ENCODE peak calls at places on chromosomes 1 and 21, in four cellular contexts. X is CD4-positive, CD25-positive, alpha-beta regulatory T cell; R is IMR-90; H is fibroblast of lung. B is an unnamed sample.

GRCh38 chr1:77614037-77614436 is 68.4 kb downstream of the ZZZ3 start:
- DNase-seq in R (no peak), X (no peak), H (no peak), B (no peak)

GRCh38 chr21:42942244-42942643 is 16.8 kb upstream of the ERVH48-1 start:
- DNase-seq in R (no peak), H (no peak), X (no peak), B (no peak)

GRCh38 chr21:45469273-45470086 is 64.5 kb downstream of the COL18A1 start:
- DNase-seq in H (peak), X (no peak), R (no peak), B (peak)

GRCh38 chr1:176843352-176844297 is 320.9 kb downstream of the ASTN1 start:
- DNase-seq in X (peak), R (peak), H (peak), B (no peak)

GRCh38 chr1:12580054-12580887 is 37.7 kb downstream of the DHRS3 start:
- DNase-seq in R (peak), X (no peak), H (peak), B (no peak)

GRCh38 chr1:77412069-77412793 is 130.4 kb downstream of the AK5 start:
- DNase-seq in R (peak), X (no peak), H (peak), B (no peak)

GRCh38 chr1:192580351-192580962 is 4.9 kb downstream of the RGS1 start:
- DNase-seq in X (peak), R (peak), H (peak), B (no peak)

GRCh38 chr1:22328331-22329170 is 123.1 kb upstream of the ZBTB40 start:
- DNase-seq in X (no peak), H (no peak), R (no peak), B (no peak)

GRCh38 chr1:69263982-69264381 is 303.7 kb upstream of the LRRC7 start:
- DNase-seq in R (no peak), X (no peak), H (peak), B (no peak)

GRCh38 chr21:33109574-33110339 is 39.8 kb downstream of the OLIG1 start:
- DNase-seq in R (no peak), X (no peak), H (no peak), B (no peak)

DNA sequence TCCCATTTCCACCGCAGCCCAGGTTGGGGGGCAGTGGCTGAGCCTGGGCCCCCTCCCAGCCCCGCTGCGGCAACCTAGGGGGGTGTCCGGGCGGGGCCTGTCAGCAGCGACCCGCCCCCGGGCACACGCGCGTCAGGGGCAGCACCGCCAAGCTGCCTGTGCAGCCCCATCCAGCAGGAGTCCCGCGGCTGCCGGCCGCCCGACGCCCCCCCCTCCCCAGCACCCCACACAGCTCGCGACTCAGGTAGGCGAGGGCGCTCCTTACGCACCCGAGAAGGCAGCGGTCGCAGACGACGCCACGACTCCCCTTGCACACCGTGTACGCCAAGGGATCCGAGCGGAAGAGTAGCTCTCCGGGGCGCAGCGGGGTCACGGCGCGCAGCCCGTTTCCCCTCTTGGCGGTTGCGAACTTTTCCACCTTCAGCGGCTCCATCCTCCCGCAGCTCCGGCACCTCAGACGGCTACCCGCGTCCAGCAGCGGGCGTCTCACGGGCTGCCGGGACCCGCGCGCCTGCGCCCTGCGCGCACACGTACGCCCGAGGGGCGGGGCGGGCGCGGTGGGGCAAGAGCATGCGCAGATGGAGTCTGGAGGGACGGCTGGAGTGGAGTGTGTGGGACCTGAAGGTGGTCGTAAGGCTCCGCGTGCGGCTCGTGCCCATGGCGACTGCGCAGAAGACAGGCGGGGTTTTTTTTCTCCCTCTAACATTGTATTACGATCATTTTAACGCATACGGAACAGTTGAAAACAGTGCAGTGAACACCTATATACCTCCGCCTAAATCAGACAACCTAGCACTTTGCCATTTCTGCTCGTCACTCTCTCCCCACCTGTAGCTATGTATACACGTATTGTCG is at the start of gene SMYD3:
- DNase-seq in X (peak), H (peak), R (peak), B (no peak)
- H3K27ac ChIP-seq in X (peak), H (peak), R (peak), B (no peak)

GRCh38 chr21:20292280-20292679 is 705.9 kb upstream of the NCAM2 start:
- DNase-seq in H (no peak), X (no peak), R (no peak), B (no peak)
- H3K27ac ChIP-seq in H (no peak), X (no peak), R (no peak), B (no peak)

GRCh38 chr1:201026234-201026633 is 2.7 kb upstream of the KIF21B start:
- DNase-seq in X (no peak), H (no peak), R (peak), B (no peak)
- H3K27ac ChIP-seq in X (no peak), H (no peak), R (no peak), B (peak)

DNA sequence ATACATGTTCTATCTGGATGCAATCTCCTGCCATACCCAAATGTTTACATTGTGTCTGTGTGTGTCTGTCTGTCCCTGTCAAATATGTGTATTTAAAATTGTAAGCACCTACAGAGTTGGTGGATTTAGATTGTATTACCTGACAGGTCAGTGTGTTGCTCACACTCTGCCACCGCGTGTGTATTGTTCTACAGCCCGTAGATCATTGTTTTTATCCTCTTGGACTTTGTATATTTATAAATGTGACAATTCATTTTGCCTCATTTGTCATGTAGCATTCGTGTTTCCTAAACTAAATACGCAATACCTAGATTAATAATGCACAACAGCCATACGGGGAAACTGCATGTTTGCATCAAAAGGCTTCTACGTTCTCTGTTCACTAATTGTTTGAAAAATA is 634 bp downstream of the ALG14 start:
- DNase-seq in R (no peak), H (no peak), X (no peak), B (no peak)
- H3K27ac ChIP-seq in R (peak), H (peak), X (peak), B (peak)

GRCh38 chr1:211734791-211735190 is 59.4 kb upstream of the NEK2 start:
- DNase-seq in H (no peak), X (no peak), R (no peak), B (no peak)
- H3K27ac ChIP-seq in H (no peak), X (no peak), R (no peak), B (peak)

GRCh38 chr1:94616503-94616902 is 74.9 kb upstream of the F3 start:
- DNase-seq in R (no peak), H (no peak), X (no peak), B (no peak)
- H3K27ac ChIP-seq in R (no peak), H (no peak), X (no peak), B (no peak)

GRCh38 chr1:209356909-209357498 is 226.5 kb upstream of the CAMK1G start:
- DNase-seq in X (no peak), R (no peak), H (no peak), B (no peak)

GRCh38 chr1:209355415-209355814 is 228.1 kb upstream of the CAMK1G start:
- DNase-seq in R (no peak), X (no peak), H (no peak), B (no peak)

GRCh38 chr1:209353097-209353496 is 230.4 kb upstream of the CAMK1G start:
- DNase-seq in R (no peak), X (no peak), H (no peak), B (no peak)

GRCh38 chr1:209354840-209355165 is 228.7 kb upstream of the CAMK1G start:
- DNase-seq in R (no peak), H (no peak), X (no peak), B (no peak)

DNA sequence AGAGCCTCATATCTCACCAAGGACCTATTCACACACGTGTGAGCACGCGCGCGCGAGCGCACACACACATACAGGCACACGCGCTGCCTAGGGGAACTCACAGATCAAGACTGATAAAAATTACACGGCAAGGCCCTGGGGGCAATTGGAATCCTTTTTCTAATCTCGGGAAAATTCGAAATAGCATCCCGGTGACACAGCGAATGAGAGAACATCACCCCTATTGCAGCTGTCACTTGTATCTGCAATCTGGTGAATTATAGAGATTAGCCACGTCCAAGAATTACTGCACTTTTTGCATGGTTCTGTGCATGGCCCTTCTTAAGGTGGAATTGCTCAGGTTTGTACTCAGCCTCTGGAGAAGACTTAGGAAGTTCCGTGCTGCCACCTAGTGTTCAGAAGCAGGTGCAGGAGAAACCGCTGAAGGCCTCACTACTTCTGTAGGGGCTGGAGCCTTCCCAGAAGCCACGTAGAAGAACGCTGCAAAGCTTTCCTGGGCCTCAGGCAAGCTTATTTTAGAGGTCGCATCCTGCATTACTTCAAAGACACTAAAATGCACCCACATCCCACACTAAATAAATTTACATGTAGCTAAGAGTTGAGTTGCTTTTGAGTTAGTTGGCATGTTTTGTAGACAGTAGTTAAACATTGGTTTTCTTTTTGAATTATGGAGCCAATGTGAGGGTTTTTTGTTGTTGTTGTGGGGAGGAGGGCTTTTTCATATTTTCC is 229.2 kb upstream of the CAMK1G start:
- DNase-seq in R (peak), X (peak), H (peak), B (peak)
- H3K27ac ChIP-seq in R (no peak), X (no peak), H (no peak), B (no peak)

GRCh38 chr1:41627491-41628280 is 143.2 kb upstream of the EDN2 start:
- DNase-seq in R (no peak), X (no peak), H (no peak), B (no peak)
- H3K27ac ChIP-seq in R (no peak), X (no peak), H (no peak), B (no peak)